ENCODE peak calls at places on chromosomes 11 and 22, in nine cellular contexts. U is substantia nigra, F is NCI-H2081, K is HuH-7.5, I is GM04503, A is NCI-H1417, X is iPS-NIHi11, Q is adrenal gland, B is kidney. V is an unnamed sample.

GRCh38 chr11:106281455-106282173 is 204.2 kb downstream of the AASDHPPT start:
- DNase-seq in U (no peak), F (no peak), K (no peak), I (peak), A (no peak), X (no peak), Q (no peak), B (no peak), V (no peak)

GRCh38 chr22:47628477-47629272 is 866.2 kb downstream of the TBC1D22A start:
- DNase-seq in U (no peak), F (no peak), K (no peak), I (no peak), A (no peak), X (no peak), Q (no peak), B (no peak), V (no peak)

GRCh38 chr22:23395476-23396361 is 184.4 kb downstream of the IGLL1 start:
- DNase-seq in U (no peak), F (no peak), K (no peak), I (no peak), A (no peak), X (no peak), Q (no peak), B (no peak), V (no peak)

GRCh38 chr11:116580828-116581227 is 192.0 kb downstream of the BUD13 start:
- DNase-seq in U (no peak), F (peak), K (no peak), I (no peak), A (no peak), X (peak), Q (no peak), B (no peak), V (no peak)

GRCh38 chr22:44325718-44326548 is 13.2 kb upstream of the SHISAL1 start:
- DNase-seq in U (no peak), F (peak), K (no peak), I (no peak), A (no peak), X (no peak), Q (no peak), B (no peak), V (no peak)

GRCh38 chr11:17930544-17931144 is 82.2 kb downstream of the SERGEF start:
- DNase-seq in U (no peak), F (peak), K (no peak), I (no peak), A (no peak), X (no peak), Q (no peak), B (no peak), V (no peak)

GRCh38 chr11:38491986-38492385 is 1894.0 kb upstream of the RAG2 start:
- DNase-seq in U (no peak), F (no peak), K (no peak), I (no peak), A (no peak), X (no peak), Q (no peak), B (no peak), V (no peak)

GRCh38 chr11:13288375-13289029 is 10.9 kb downstream of the BMAL1 start:
- DNase-seq in U (no peak), F (no peak), K (no peak), I (no peak), A (peak), X (no peak), Q (no peak), B (no peak), V (no peak)

GRCh38 chr11:83220279-83220678 is 26.8 kb downstream of the ANKRD42 start:
- DNase-seq in U (no peak), F (no peak), K (no peak), I (no peak), A (no peak), X (no peak), Q (no peak), B (no peak), V (no peak)

GRCh38 chr11:77473001-77473800 is 693 bp downstream of the PAK1 start:
- DNase-seq in U (no peak), F (peak), K (peak), I (no peak), A (peak), X (peak), Q (peak), B (peak), V (no peak)

GRCh38 chr11:119671048-119671447 is 58.0 kb downstream of the NECTIN1 start:
- DNase-seq in U (peak), F (peak), K (no peak), I (peak), A (no peak), X (no peak), Q (peak), B (peak), V (no peak)

GRCh38 chr11:33859306-33859705 is 32.6 kb downstream of the LMO2 start:
- DNase-seq in U (no peak), F (no peak), K (no peak), I (no peak), A (no peak), X (no peak), Q (no peak), B (no peak), V (no peak)

GRCh38 chr22:43554694-43555365 is 143.0 kb downstream of the MPPED1 start:
- DNase-seq in U (no peak), F (no peak), K (no peak), I (no peak), A (no peak), X (no peak), Q (no peak), B (no peak), V (no peak)

GRCh38 chr11:115963170-115963569 is 459.0 kb upstream of the CADM1 start:
- DNase-seq in U (no peak), F (peak), K (no peak), I (no peak), A (peak), X (no peak), Q (no peak), B (no peak), V (no peak)

GRCh38 chr11:46918087-46918751 is at the start of gene LRP4:
- DNase-seq in U (peak), F (peak), K (peak), I (no peak), A (peak), X (peak), Q (no peak), B (peak), V (no peak)

GRCh38 chr22:29342177-29342576 is 26.7 kb upstream of the RASL10A start:
- DNase-seq in U (no peak), F (no peak), K (no peak), I (no peak), A (no peak), X (no peak), Q (no peak), B (no peak), V (no peak)

GRCh38 chr22:31449521-31449920 is 40.1 kb downstream of the EIF4ENIF1 start:
- DNase-seq in U (no peak), F (no peak), K (no peak), I (no peak), A (no peak), X (no peak), Q (no peak), B (no peak), V (no peak)

V was measured in LNCaP clone FGC.